ENCODE peak calls at places on chromosomes 6 and 20, in six cellular contexts. N is Kasumi-1; T is activated naive CD4-positive, alpha-beta T cell treated with anti-CD3 and anti-CD28 coated beads for 36 hours; P is NK-92 treated with Interleukin-12 subunit alpha and Interleukin-12 subunit beta, amount 100 ng/mL, for 24 hours; Z is NCI-H2029 treated with DMSO at 0.1 percent for 48 hours; C is T follicular helper cell. M is an unnamed sample.
A peak's percentile ranks its signal among the peaks of the same experiment; 100 is the strongest.

GRCh38 chr20:20546402-20546801 is 166.0 kb downstream of the RALGAPA2 start:
- DNase-seq in Z (peak; percentile 47), N (no peak), T (peak; percentile 18), C (no peak), P (no peak), M (peak; percentile 42)

GRCh38 chr6:136501514-136501913 is 48.7 kb downstream of the MAP7 start:
- DNase-seq in P (no peak), N (no peak), T (no peak), C (no peak), Z (no peak), M (no peak)

GRCh38 chr6:158488065-158488464 is 71.8 kb upstream of the TMEM181 start:
- DNase-seq in C (no peak), Z (no peak), N (no peak), P (no peak), T (peak; percentile 25), M (no peak)

GRCh38 chr6:100296810-100297544 is 167.7 kb downstream of the SIM1 start:
- DNase-seq in T (no peak), Z (peak; percentile 11), P (no peak), N (no peak), C (no peak), M (peak; percentile 45)

GRCh38 chr6:7138921-7139358 is 31.2 kb downstream of the RREB1 start:
- DNase-seq in N (no peak), P (no peak), Z (peak; percentile 99), C (peak; percentile 37), T (peak; percentile 72), M (peak; percentile 91)

GRCh38 chr6:30399390-30400058 is 54.6 kb downstream of the RPP21 start:
- DNase-seq in Z (no peak), C (no peak), N (no peak), T (peak; percentile 24), P (no peak), M (no peak)

GRCh38 chr6:50791900-50792508 is 26.7 kb upstream of the TFAP2B start:
- DNase-seq in C (no peak), Z (peak; percentile 14), T (no peak), N (peak; percentile 70), P (no peak), M (peak; percentile 44)

GRCh38 chr20:4111440-4112411 is 96.4 kb upstream of the RNF24 start:
- DNase-seq in Z (no peak), T (no peak), P (no peak), N (no peak), C (no peak), M (no peak)

GRCh38 chr6:16389642-16390041 is 151.3 kb downstream of the GMPR start:
- DNase-seq in N (no peak), Z (no peak), T (no peak), C (no peak), P (no peak), M (no peak)

GRCh38 chr20:9211016-9211760 is 142.3 kb downstream of the PLCB4 start:
- DNase-seq in C (no peak), T (no peak), N (no peak), Z (no peak), P (no peak), M (no peak)

GRCh38 chr6:103280417-103280816 is 1579.3 kb downstream of the HACE1 start:
- DNase-seq in T (no peak), C (no peak), P (no peak), Z (no peak), N (no peak), M (no peak)

GRCh38 chr6:25344827-25345226 is 65.7 kb downstream of the CARMIL1 start:
- DNase-seq in N (no peak), C (no peak), Z (no peak), T (no peak), P (no peak), M (no peak)

GRCh38 chr6:157706883-157707282 is 116.2 kb upstream of the SNX9 start:
- DNase-seq in C (no peak), P (no peak), Z (no peak), N (no peak), T (no peak), M (no peak)

GRCh38 chr6:4460595-4461475 is 315.4 kb upstream of the CDYL start:
- DNase-seq in N (no peak), C (no peak), Z (no peak), T (no peak), P (no peak), M (no peak)

GRCh38 chr20:11849270-11849920 is 68.3 kb upstream of the BTBD3 start:
- DNase-seq in P (no peak), T (no peak), N (no peak), Z (no peak), C (no peak), M (peak; percentile 45)

GRCh38 chr6:2688416-2689064 is 62.2 kb downstream of the MYLK4 start:
- DNase-seq in Z (no peak), P (no peak), C (no peak), T (peak; percentile 12), N (no peak), M (no peak)

GRCh38 chr6:100267002-100267401 is 197.7 kb downstream of the SIM1 start:
- DNase-seq in C (no peak), T (no peak), Z (no peak), N (no peak), P (no peak), M (no peak)

GRCh38 chr20:38842017-38842416 is 36.5 kb downstream of the PPP1R16B start:
- DNase-seq in N (no peak), Z (no peak), T (no peak), C (no peak), P (no peak), M (no peak)

GRCh38 chr20:50891138-50891537 is 40.1 kb downstream of the ADNP start:
- DNase-seq in N (no peak), T (no peak), C (no peak), P (no peak), Z (no peak), M (no peak)

GRCh38 chr6:113591896-113592827 is 265.0 kb upstream of the MARCKS start:
- DNase-seq in N (peak; percentile 34), Z (peak; percentile 95), P (no peak), C (no peak), T (no peak), M (peak; percentile 55)

GRCh38 chr6:13066050-13066449 is 262.3 kb downstream of the TBC1D7 start:
- DNase-seq in Z (no peak), T (no peak), C (no peak), N (no peak), P (no peak), M (no peak)